ENCODE peak calls at places on chromosomes 16 and 17, in seven cellular contexts. One of them, this sample, is unnamed.

GRCh38 chr17:74923538-74924249 is 379 bp upstream of the OTOP2 start:
- DNase-seq in AG10803: peak; percentile 13
- DNase-seq in transverse colon: peak; percentile 78
- DNase-seq in CD4-positive, alpha-beta memory T cell: peak; percentile 68
- DNase-seq in fibroblast of mammary gland: peak; percentile 35
- DNase-seq in PC-9: no peak
- DNase-seq in astrocyte of the spinal cord: peak; percentile 8
- DNase-seq in this sample: peak; percentile 64

GRCh38 chr17:51722994-51723393 is 435.5 kb downstream of the CA10 start:
- DNase-seq in CD4-positive, alpha-beta memory T cell: no peak
- DNase-seq in astrocyte of the spinal cord: no peak
- DNase-seq in transverse colon: no peak
- DNase-seq in PC-9: no peak
- DNase-seq in AG10803: no peak
- DNase-seq in fibroblast of mammary gland: peak; percentile 5
- DNase-seq in this sample: no peak

GRCh38 chr17:27569257-27569722 is 61.7 kb upstream of the LGALS9 start:
- DNase-seq in PC-9: peak; percentile 58
- DNase-seq in transverse colon: no peak
- DNase-seq in fibroblast of mammary gland: no peak
- DNase-seq in AG10803: no peak
- DNase-seq in CD4-positive, alpha-beta memory T cell: peak; percentile 17
- DNase-seq in astrocyte of the spinal cord: no peak
- DNase-seq in this sample: peak; percentile 18

GRCh38 chr17:63304704-63305261 is 141.3 kb downstream of the CYB561 start:
- DNase-seq in AG10803: no peak
- DNase-seq in PC-9: no peak
- DNase-seq in transverse colon: no peak
- DNase-seq in fibroblast of mammary gland: no peak
- DNase-seq in CD4-positive, alpha-beta memory T cell: no peak
- DNase-seq in astrocyte of the spinal cord: no peak
- DNase-seq in this sample: no peak

GRCh38 chr17:17376362-17376761 is 73.2 kb downstream of the NT5M start:
- DNase-seq in fibroblast of mammary gland: no peak
- DNase-seq in astrocyte of the spinal cord: no peak
- DNase-seq in AG10803: peak; percentile 89
- DNase-seq in transverse colon: no peak
- DNase-seq in CD4-positive, alpha-beta memory T cell: no peak
- DNase-seq in PC-9: no peak
- DNase-seq in this sample: no peak

GRCh38 chr17:7852919-7853692 is 1.8 kb upstream of the TMEM88 start:
- DNase-seq in astrocyte of the spinal cord: no peak
- DNase-seq in CD4-positive, alpha-beta memory T cell: no peak
- DNase-seq in fibroblast of mammary gland: no peak
- DNase-seq in transverse colon: no peak
- DNase-seq in AG10803: no peak
- DNase-seq in PC-9: no peak
- DNase-seq in this sample: no peak

GRCh38 chr17:1867307-1867706 is 37.5 kb downstream of the RPA1 start:
- DNase-seq in AG10803: no peak
- DNase-seq in astrocyte of the spinal cord: no peak
- DNase-seq in transverse colon: no peak
- DNase-seq in CD4-positive, alpha-beta memory T cell: no peak
- DNase-seq in PC-9: no peak
- DNase-seq in fibroblast of mammary gland: no peak
- DNase-seq in this sample: no peak

GRCh38 chr17:77736721-77737120 is 221.8 kb upstream of the TNRC6C start:
- DNase-seq in AG10803: no peak
- DNase-seq in PC-9: no peak
- DNase-seq in transverse colon: no peak
- DNase-seq in CD4-positive, alpha-beta memory T cell: no peak
- DNase-seq in astrocyte of the spinal cord: no peak
- DNase-seq in fibroblast of mammary gland: no peak
- DNase-seq in this sample: no peak

GRCh38 chr17:42883802-42884553 is 16.6 kb upstream of the G6PC1 start:
- DNase-seq in CD4-positive, alpha-beta memory T cell: no peak
- DNase-seq in fibroblast of mammary gland: no peak
- DNase-seq in transverse colon: no peak
- DNase-seq in AG10803: no peak
- DNase-seq in PC-9: peak; percentile 86
- DNase-seq in astrocyte of the spinal cord: no peak
- DNase-seq in this sample: no peak

GRCh38 chr16:2148714-2149629 is 547 bp downstream of the RAB26 start:
- DNase-seq in fibroblast of mammary gland: peak; percentile 32
- DNase-seq in astrocyte of the spinal cord: no peak
- DNase-seq in CD4-positive, alpha-beta memory T cell: peak; percentile 26
- DNase-seq in AG10803: no peak
- DNase-seq in transverse colon: no peak
- DNase-seq in PC-9: peak; percentile 46
- DNase-seq in this sample: peak; percentile 23

GRCh38 chr16:85835956-85836705 is 36.6 kb downstream of the COX4I1 start:
- DNase-seq in CD4-positive, alpha-beta memory T cell: no peak
- DNase-seq in PC-9: no peak
- DNase-seq in AG10803: no peak
- DNase-seq in fibroblast of mammary gland: no peak
- DNase-seq in astrocyte of the spinal cord: no peak
- DNase-seq in transverse colon: no peak
- DNase-seq in this sample: no peak

GRCh38 chr16:16143038-16143763 is 80.1 kb downstream of the ABCC6 start:
- DNase-seq in PC-9: no peak
- DNase-seq in AG10803: no peak
- DNase-seq in astrocyte of the spinal cord: no peak
- DNase-seq in CD4-positive, alpha-beta memory T cell: no peak
- DNase-seq in transverse colon: no peak
- DNase-seq in fibroblast of mammary gland: no peak
- DNase-seq in this sample: peak; percentile 16

GRCh38 chr16:85523602-85524364 is 89.3 kb upstream of the GSE1 start:
- DNase-seq in AG10803: peak; percentile 29
- DNase-seq in CD4-positive, alpha-beta memory T cell: no peak
- DNase-seq in astrocyte of the spinal cord: peak; percentile 64
- DNase-seq in PC-9: peak; percentile 74
- DNase-seq in transverse colon: no peak
- DNase-seq in fibroblast of mammary gland: peak; percentile 18
- DNase-seq in this sample: no peak

GRCh38 chr17:42853597-42853967 is 2.6 kb downstream of the AOC3 start:
- DNase-seq in PC-9: no peak
- DNase-seq in astrocyte of the spinal cord: no peak
- DNase-seq in AG10803: no peak
- DNase-seq in fibroblast of mammary gland: no peak
- DNase-seq in transverse colon: peak; percentile 28
- DNase-seq in CD4-positive, alpha-beta memory T cell: no peak
- DNase-seq in this sample: no peak

GRCh38 chr17:62630365-62631085 is 3.1 kb downstream of the MRC2 start:
- DNase-seq in AG10803: no peak
- DNase-seq in transverse colon: no peak
- DNase-seq in fibroblast of mammary gland: no peak
- DNase-seq in CD4-positive, alpha-beta memory T cell: no peak
- DNase-seq in PC-9: no peak
- DNase-seq in astrocyte of the spinal cord: no peak
- DNase-seq in this sample: no peak

GRCh38 chr16:81526935-81527334 is 82.3 kb downstream of the CMIP start:
- DNase-seq in AG10803: peak; percentile 88
- DNase-seq in PC-9: no peak
- DNase-seq in CD4-positive, alpha-beta memory T cell: peak; percentile 46
- DNase-seq in fibroblast of mammary gland: peak; percentile 74
- DNase-seq in transverse colon: no peak
- DNase-seq in astrocyte of the spinal cord: peak; percentile 60
- DNase-seq in this sample: peak; percentile 70

GRCh38 chr17:5958850-5959249 is 111.3 kb upstream of the WSCD1 start:
- DNase-seq in PC-9: no peak
- DNase-seq in AG10803: no peak
- DNase-seq in fibroblast of mammary gland: no peak
- DNase-seq in CD4-positive, alpha-beta memory T cell: no peak
- DNase-seq in astrocyte of the spinal cord: no peak
- DNase-seq in transverse colon: no peak
- DNase-seq in this sample: no peak

GRCh38 chr16:49754495-49755290 is 101.2 kb downstream of the ZNF423 start:
- DNase-seq in fibroblast of mammary gland: no peak
- DNase-seq in transverse colon: peak; percentile 20
- DNase-seq in AG10803: peak; percentile 10
- DNase-seq in PC-9: no peak
- DNase-seq in CD4-positive, alpha-beta memory T cell: no peak
- DNase-seq in astrocyte of the spinal cord: peak; percentile 55
- DNase-seq in this sample: peak; percentile 16

GRCh38 chr16:89408315-89408714 is 82.0 kb downstream of the ANKRD11 start:
- DNase-seq in AG10803: no peak
- DNase-seq in CD4-positive, alpha-beta memory T cell: no peak
- DNase-seq in PC-9: no peak
- DNase-seq in transverse colon: no peak
- DNase-seq in astrocyte of the spinal cord: no peak
- DNase-seq in fibroblast of mammary gland: no peak
- DNase-seq in this sample: no peak

GRCh38 chr16:2968368-2968737 is 795 bp upstream of the PAQR4 start:
- DNase-seq in transverse colon: peak; percentile 42
- DNase-seq in astrocyte of the spinal cord: no peak
- DNase-seq in PC-9: no peak
- DNase-seq in AG10803: no peak
- DNase-seq in fibroblast of mammary gland: no peak
- DNase-seq in CD4-positive, alpha-beta memory T cell: no peak
- DNase-seq in this sample: peak; percentile 35

GRCh38 chr17:45940826-45941225 is 46.5 kb downstream of the MAPT start:
- DNase-seq in PC-9: no peak
- DNase-seq in transverse colon: peak; percentile 26
- DNase-seq in fibroblast of mammary gland: no peak
- DNase-seq in AG10803: no peak
- DNase-seq in astrocyte of the spinal cord: no peak
- DNase-seq in CD4-positive, alpha-beta memory T cell: no peak
- DNase-seq in this sample: no peak

GRCh38 chr17:50355701-50356341 is 9.9 kb downstream of the XYLT2 start:
- DNase-seq in PC-9: no peak
- DNase-seq in CD4-positive, alpha-beta memory T cell: no peak
- DNase-seq in AG10803: no peak
- DNase-seq in astrocyte of the spinal cord: no peak
- DNase-seq in transverse colon: no peak
- DNase-seq in fibroblast of mammary gland: no peak
- DNase-seq in this sample: no peak

GRCh38 chr17:21510686-21511367 is 134.7 kb downstream of the KCNJ12 start:
- DNase-seq in CD4-positive, alpha-beta memory T cell: no peak
- DNase-seq in transverse colon: no peak
- DNase-seq in astrocyte of the spinal cord: peak; percentile 10
- DNase-seq in PC-9: no peak
- DNase-seq in fibroblast of mammary gland: no peak
- DNase-seq in AG10803: no peak
- DNase-seq in this sample: peak; percentile 29
- H3K4me3 ChIP-seq in CD4-positive, alpha-beta memory T cell: peak overlapping the region; percentile 48
- H3K4me3 ChIP-seq in transverse colon: peak overlapping the region; percentile 35
- H3K4me3 ChIP-seq in astrocyte of the spinal cord: peak overlapping the region; percentile 48
- H3K4me3 ChIP-seq in PC-9: no peak overlapping the region
- H3K4me3 ChIP-seq in fibroblast of mammary gland: peak overlapping the region; percentile 52
- H3K4me3 ChIP-seq in AG10803: peak overlapping the region; percentile 61
- H3K4me3 ChIP-seq in this sample: peak overlapping the region; percentile 55

DNA sequence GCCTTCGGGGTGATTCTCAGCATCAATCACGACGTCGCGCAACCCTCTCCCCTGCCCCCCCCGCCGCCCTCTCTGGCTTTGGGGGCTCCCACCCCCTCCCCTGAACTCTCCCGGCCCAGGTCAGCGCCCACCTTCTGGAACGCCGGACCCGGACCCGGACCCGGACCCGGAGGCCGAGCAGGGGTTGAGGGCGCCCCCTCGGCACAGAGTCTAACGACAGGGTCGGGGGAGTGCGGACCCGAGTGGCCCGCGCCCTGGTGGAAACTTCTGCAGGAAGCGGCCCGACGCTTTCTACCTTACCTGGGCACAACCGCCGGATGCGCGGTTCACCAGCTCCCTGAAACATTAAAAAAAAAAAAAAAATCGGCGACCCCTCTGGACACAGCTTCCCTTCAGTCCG is 16.2 kb downstream of the SALL1 start:
- DNase-seq in astrocyte of the spinal cord: no peak
- DNase-seq in fibroblast of mammary gland: no peak
- DNase-seq in transverse colon: no peak
- DNase-seq in CD4-positive, alpha-beta memory T cell: no peak
- DNase-seq in PC-9: no peak
- DNase-seq in AG10803: no peak
- DNase-seq in this sample: no peak
- H3K4me3 ChIP-seq in astrocyte of the spinal cord: no peak overlapping the region
- H3K4me3 ChIP-seq in fibroblast of mammary gland: no peak overlapping the region
- H3K4me3 ChIP-seq in transverse colon: no peak overlapping the region
- H3K4me3 ChIP-seq in CD4-positive, alpha-beta memory T cell: no peak overlapping the region
- H3K4me3 ChIP-seq in PC-9: no peak overlapping the region
- H3K4me3 ChIP-seq in AG10803: peak overlapping the region; percentile 46
- H3K4me3 ChIP-seq in this sample: no peak overlapping the region

GRCh38 chr17:56597495-56597990 is 4.0 kb downstream of the NOG start:
- DNase-seq in astrocyte of the spinal cord: no peak
- DNase-seq in fibroblast of mammary gland: no peak
- DNase-seq in AG10803: no peak
- DNase-seq in transverse colon: no peak
- DNase-seq in PC-9: no peak
- DNase-seq in CD4-positive, alpha-beta memory T cell: no peak
- DNase-seq in this sample: no peak
- H3K4me3 ChIP-seq in astrocyte of the spinal cord: peak overlapping the region; percentile 31
- H3K4me3 ChIP-seq in fibroblast of mammary gland: no peak overlapping the region
- H3K4me3 ChIP-seq in AG10803: peak overlapping the region; percentile 58
- H3K4me3 ChIP-seq in transverse colon: no peak overlapping the region
- H3K4me3 ChIP-seq in PC-9: peak overlapping the region; percentile 76
- H3K4me3 ChIP-seq in CD4-positive, alpha-beta memory T cell: no peak overlapping the region
- H3K4me3 ChIP-seq in this sample: no peak overlapping the region

GRCh38 chr16:10181196-10182162 is 749 bp downstream of the GRIN2A start:
- DNase-seq in transverse colon: peak; percentile 60
- DNase-seq in fibroblast of mammary gland: peak; percentile 64
- DNase-seq in AG10803: peak; percentile 56
- DNase-seq in PC-9: no peak
- DNase-seq in CD4-positive, alpha-beta memory T cell: peak; percentile 4
- DNase-seq in astrocyte of the spinal cord: peak; percentile 67
- DNase-seq in this sample: peak; percentile 56

GRCh38 chr16:10180771-10181163 is 1.5 kb downstream of the GRIN2A start:
- DNase-seq in astrocyte of the spinal cord: no peak
- DNase-seq in transverse colon: no peak
- DNase-seq in PC-9: no peak
- DNase-seq in fibroblast of mammary gland: no peak
- DNase-seq in CD4-positive, alpha-beta memory T cell: no peak
- DNase-seq in AG10803: no peak
- DNase-seq in this sample: peak; percentile 6

GRCh38 chr16:10183606-10183959 is 1.4 kb upstream of the GRIN2A start:
- DNase-seq in AG10803: no peak
- DNase-seq in transverse colon: no peak
- DNase-seq in PC-9: no peak
- DNase-seq in astrocyte of the spinal cord: no peak
- DNase-seq in fibroblast of mammary gland: no peak
- DNase-seq in CD4-positive, alpha-beta memory T cell: no peak
- DNase-seq in this sample: no peak

GRCh38 chr16:10180042-10180770 is 2.0 kb downstream of the GRIN2A start:
- DNase-seq in AG10803: no peak
- DNase-seq in astrocyte of the spinal cord: no peak
- DNase-seq in transverse colon: no peak
- DNase-seq in CD4-positive, alpha-beta memory T cell: no peak
- DNase-seq in PC-9: no peak
- DNase-seq in fibroblast of mammary gland: no peak
- DNase-seq in this sample: no peak

DNA sequence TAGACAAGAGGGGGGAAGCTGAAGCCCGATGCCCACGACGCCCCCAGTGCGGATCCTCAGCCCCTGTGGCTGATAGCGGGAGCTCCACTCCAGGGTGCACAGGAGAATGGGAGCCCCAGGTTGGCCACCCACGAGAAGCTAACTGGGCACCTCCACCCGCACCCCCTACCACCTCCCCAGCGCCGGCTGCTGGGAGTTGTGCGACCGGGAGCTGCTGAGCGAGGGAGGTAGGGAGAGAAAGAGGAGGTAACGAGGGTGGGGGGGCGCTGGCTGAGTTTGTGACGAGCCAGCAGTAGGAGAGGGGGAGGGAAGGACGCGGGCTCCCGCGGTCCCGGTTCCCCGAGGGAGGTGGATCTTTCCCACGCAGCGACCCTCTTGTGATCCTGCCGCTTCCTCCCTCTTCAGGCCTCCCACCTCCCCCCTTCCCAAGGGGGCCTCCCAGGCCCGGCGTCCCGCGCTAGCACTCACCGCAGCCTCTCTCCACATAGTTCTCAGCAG is at the start of gene GRIN2A:
- DNase-seq in transverse colon: no peak
- DNase-seq in fibroblast of mammary gland: no peak
- DNase-seq in AG10803: no peak
- DNase-seq in CD4-positive, alpha-beta memory T cell: no peak
- DNase-seq in PC-9: no peak
- DNase-seq in astrocyte of the spinal cord: no peak
- DNase-seq in this sample: no peak
- H3K4me3 ChIP-seq in transverse colon: no peak within 1 kb of the TSS
- H3K4me3 ChIP-seq in fibroblast of mammary gland: no peak within 1 kb of the TSS
- H3K4me3 ChIP-seq in AG10803: peak within 1 kb of the TSS; percentile 26
- H3K4me3 ChIP-seq in CD4-positive, alpha-beta memory T cell: no peak within 1 kb of the TSS
- H3K4me3 ChIP-seq in PC-9: no peak within 1 kb of the TSS
- H3K4me3 ChIP-seq in astrocyte of the spinal cord: peak within 1 kb of the TSS; percentile 10
- H3K4me3 ChIP-seq in this sample: peak within 1 kb of the TSS; percentile 16